ENCODE peak calls at places on chromosome 6, in nine cellular contexts. C is ecto neural progenitor cell; Q is iris pigment epithelial cell; A is hepatic stellate cell; J is astrocyte; U is ACHN; G is COR-L47; K is CD4-positive, CD25-positive, alpha-beta regulatory T cell; S is Calu3. Y is an unnamed sample.

GRCh38 chr6:36127462-36128016 is 2.8 kb upstream of the MAPK13 start:
- DNase-seq in A (peak; percentile 93), Q (peak; percentile 95), U (peak; percentile 80), S (peak; percentile 35), G (no peak), J (peak; percentile 56), K (no peak), C (no peak), Y (peak; percentile 98)

GRCh38 chr6:42106663-42107023 is 35.8 kb downstream of the C6orf132 start:
- DNase-seq in K (no peak), C (no peak), A (no peak), U (no peak), G (no peak), Q (no peak), J (no peak), S (no peak), Y (no peak)

GRCh38 chr6:45843848-45844521 is 171.7 kb downstream of the CLIC5 start:
- DNase-seq in U (no peak), C (no peak), Q (no peak), K (no peak), A (no peak), G (no peak), J (peak; percentile 75), S (no peak), Y (peak; percentile 93)

GRCh38 chr6:30325150-30325872 is 1.4 kb upstream of the TRIM39 start:
- DNase-seq in G (peak; percentile 61), S (peak; percentile 79), K (peak; percentile 86), C (no peak), Q (peak; percentile 68), J (peak; percentile 37), A (peak; percentile 65), U (peak; percentile 72), Y (peak; percentile 79)

GRCh38 chr6:7542065-7542877 is 800 bp downstream of the DSP start:
- DNase-seq in C (peak; percentile 84), G (no peak), J (no peak), A (peak; percentile 47), U (peak; percentile 21), K (no peak), S (peak; percentile 27), Q (no peak), Y (peak; percentile 57)

GRCh38 chr6:17226766-17227338 is 54.3 kb upstream of the RBM24 start:
- DNase-seq in G (peak; percentile 48), Q (no peak), S (no peak), K (no peak), A (no peak), U (no peak), J (peak; percentile 6), C (no peak), Y (peak; percentile 52)

GRCh38 chr6:151389640-151390275 is 1.6 kb downstream of the ZBTB2 start:
- DNase-seq in J (peak; percentile 55), K (no peak), S (peak; percentile 25), Q (peak; percentile 69), U (peak; percentile 53), G (peak; percentile 46), C (no peak), A (peak; percentile 55), Y (peak; percentile 86)

GRCh38 chr6:63640062-63640461 is 4.5 kb downstream of the PHF3 start:
- DNase-seq in G (no peak), K (no peak), C (no peak), U (peak; percentile 85), A (no peak), S (no peak), Q (peak; percentile 84), J (peak; percentile 73), Y (peak; percentile 79)

GRCh38 chr6:38522322-38522721 is 117.4 kb downstream of the BTBD9 start:
- DNase-seq in S (no peak), Q (peak; percentile 60), A (peak; percentile 31), U (no peak), J (peak; percentile 66), K (no peak), G (no peak), C (no peak), Y (no peak)

GRCh38 chr6:129644567-129645015 is 65.4 kb downstream of the ARHGAP18 start:
- DNase-seq in Q (peak; percentile 81), C (no peak), U (no peak), J (peak; percentile 90), K (no peak), G (no peak), S (no peak), A (no peak), Y (peak; percentile 73)

GRCh38 chr6:80643881-80644280 is 537.4 kb downstream of the BCKDHB start:
- DNase-seq in J (no peak), K (no peak), S (no peak), U (no peak), A (no peak), G (no peak), C (no peak), Q (no peak), Y (no peak)

GRCh38 chr6:16752206-16752867 is 8.9 kb downstream of the ATXN1 start:
- DNase-seq in A (no peak), C (no peak), Q (peak; percentile 93), K (no peak), J (peak; percentile 89), G (no peak), S (no peak), U (peak; percentile 67), Y (peak; percentile 97)

GRCh38 chr6:158387036-158387435 is 74.8 kb downstream of the TULP4 start:
- DNase-seq in S (no peak), U (peak; percentile 24), G (no peak), J (no peak), A (no peak), C (no peak), Q (no peak), K (peak; percentile 63), Y (no peak)

GRCh38 chr6:118511930-118512715 is 36.0 kb upstream of the PLN start:
- DNase-seq in J (no peak), Q (no peak), U (no peak), K (no peak), A (no peak), S (no peak), C (no peak), G (no peak), Y (no peak)

GRCh38 chr6:25175216-25175615 is 104.0 kb upstream of the CARMIL1 start:
- DNase-seq in C (no peak), G (no peak), A (no peak), Q (peak; percentile 70), J (peak; percentile 77), K (no peak), U (no peak), S (peak; percentile 81), Y (peak; percentile 94)

GRCh38 chr6:51337277-51337676 is 518.6 kb downstream of the TFAP2B start:
- DNase-seq in K (no peak), J (no peak), G (no peak), C (no peak), U (no peak), A (no peak), S (no peak), Q (no peak), Y (no peak)

GRCh38 chr6:41442800-41443501 is 103.2 kb upstream of the FOXP4 start:
- DNase-seq in J (peak; percentile 58), G (no peak), A (no peak), C (peak; percentile 90), Q (peak; percentile 64), U (no peak), K (no peak), S (peak; percentile 61), Y (peak; percentile 43)

GRCh38 chr6:137823826-137824501 is 43.1 kb upstream of the TNFAIP3 start:
- DNase-seq in K (peak; percentile 90), S (no peak), G (peak; percentile 57), A (peak; percentile 53), U (no peak), J (peak; percentile 72), Q (peak; percentile 69), C (no peak), Y (peak; percentile 91)

GRCh38 chr6:14066782-14067406 is 50.7 kb upstream of the CD83 start:
- DNase-seq in U (peak; percentile 67), S (peak; percentile 13), Q (peak; percentile 65), C (no peak), J (peak; percentile 65), G (peak; percentile 76), K (peak; percentile 73), A (peak; percentile 31), Y (peak; percentile 88)

GRCh38 chr6:61586934-61587537 is 699.0 kb downstream of the KHDRBS2 start:
- DNase-seq in A (no peak), J (no peak), C (no peak), U (no peak), K (no peak), G (no peak), S (no peak), Q (no peak), Y (no peak)

GRCh38 chr6:149840345-149841075 is 23.6 kb downstream of the LRP11 start:
- DNase-seq in S (peak; percentile 79), J (peak; percentile 75), C (no peak), Q (peak; percentile 88), U (peak; percentile 37), A (peak; percentile 85), K (peak; percentile 56), G (peak; percentile 77), Y (peak; percentile 94)

GRCh38 chr6:33112148-33112547 is 36.4 kb downstream of the HLA-DPB1 start:
- DNase-seq in U (peak; percentile 53), A (peak; percentile 85), K (peak; percentile 56), C (no peak), G (no peak), Q (peak; percentile 64), S (peak; percentile 62), J (peak; percentile 37), Y (peak; percentile 61)

GRCh38 chr6:29633532-29633901 is 534 bp upstream of the GABBR1 start:
- DNase-seq in K (peak; percentile 20), G (no peak), Q (no peak), A (no peak), U (no peak), S (no peak), J (peak; percentile 10), C (no peak), Y (no peak)

GRCh38 chr6:158026054-158026900 is 44.6 kb downstream of the SYNJ2 start:
- DNase-seq in Q (peak; percentile 99), G (peak; percentile 75), U (peak; percentile 94), S (peak; percentile 93), C (no peak), K (peak; percentile 88), J (peak; percentile 98), A (peak; percentile 92), Y (peak; percentile 100)

GRCh38 chr6:144736763-144737162 is 451.6 kb downstream of the UTRN start:
- DNase-seq in K (no peak), J (no peak), A (no peak), U (no peak), Q (no peak), C (no peak), S (no peak), G (no peak), Y (no peak)

GRCh38 chr6:136921936-136922679 is at the start of gene SLC35D3:
- DNase-seq in Q (peak; percentile 29), J (no peak), K (peak; percentile 24), A (peak; percentile 49), C (peak; percentile 67), U (peak; percentile 7), S (peak; percentile 9), G (no peak), Y (peak; percentile 15)

GRCh38 chr6:137216106-137216505 is 3.1 kb downstream of the IFNGR1 start:
- DNase-seq in C (no peak), S (no peak), J (no peak), Q (peak; percentile 45), K (no peak), G (no peak), A (no peak), U (no peak), Y (peak; percentile 20)

GRCh38 chr6:122563364-122564052 is 46.7 kb upstream of the PKIB start:
- DNase-seq in C (no peak), S (no peak), Q (no peak), U (no peak), J (no peak), G (no peak), A (no peak), K (no peak), Y (no peak)

GRCh38 chr6:38610050-38610619 is 29.6 kb downstream of the BTBD9 start:
- DNase-seq in U (no peak), Q (peak; percentile 22), J (no peak), K (no peak), C (no peak), G (no peak), A (no peak), S (no peak), Y (no peak)

Y was measured in M059J.